ENCODE peak calls at places on chromosomes 12 and 14, in eight cellular contexts. P is psoas muscle, V is tibial artery, S is fibroblast of lung, R is BE2C, C is pancreas, A is tibial nerve, E is spleen. D is an unnamed sample.
A peak's percentile ranks its signal among the peaks of the same experiment; 100 is the strongest.

GRCh38 chr12:86389949-86390348 is 133.8 kb upstream of the MGAT4C start:
- DNase-seq in E (no peak), R (no peak), A (no peak), S (peak; percentile 51), C (no peak), V (no peak), P (no peak), D (peak; percentile 39)

GRCh38 chr12:62259311-62259992 is 752 bp upstream of the USP15 start:
- DNase-seq in R (no peak), S (no peak), C (peak; percentile 8), E (no peak), A (no peak), V (no peak), P (no peak), D (no peak)

GRCh38 chr12:53754633-53755261 is 3.0 kb upstream of the CISTR start:
- DNase-seq in P (no peak), S (peak; percentile 57), E (no peak), C (no peak), V (no peak), A (no peak), R (no peak), D (no peak)

GRCh38 chr14:96978525-96979272 is 181.5 kb downstream of the VRK1 start:
- DNase-seq in C (no peak), R (peak; percentile 66), E (no peak), P (no peak), S (no peak), V (no peak), A (no peak), D (no peak)

GRCh38 chr14:91858536-91859275 is 8.6 kb downstream of the TC2N start:
- DNase-seq in V (no peak), A (no peak), R (no peak), S (peak; percentile 57), C (no peak), E (no peak), P (no peak), D (no peak)

GRCh38 chr12:124423683-124424515 is 129.0 kb downstream of the RFLNA start:
- DNase-seq in E (no peak), V (no peak), P (no peak), C (no peak), S (no peak), R (no peak), A (no peak), D (no peak)

GRCh38 chr12:121797937-121798801 is 4.7 kb upstream of the RHOF start:
- DNase-seq in A (peak; percentile 41), V (peak; percentile 91), C (peak; percentile 68), P (peak; percentile 92), R (peak; percentile 98), E (peak; percentile 85), S (peak; percentile 74), D (no peak)

GRCh38 chr14:73726025-73726961 is 12.1 kb upstream of the PNMA1 start:
- DNase-seq in P (no peak), S (no peak), A (no peak), E (no peak), C (no peak), R (no peak), V (peak; percentile 66), D (no peak)

GRCh38 chr14:28300356-28300755 is 466.2 kb upstream of the FOXG1 start:
- DNase-seq in V (no peak), A (no peak), E (no peak), P (no peak), S (no peak), R (no peak), C (no peak), D (no peak)

GRCh38 chr12:47071241-47071852 is 8.1 kb upstream of the PCED1B start:
- DNase-seq in A (no peak), C (no peak), R (no peak), E (no peak), S (no peak), V (no peak), P (no peak), D (no peak)

GRCh38 chr14:75328575-75328974 is 49.9 kb downstream of the FOS start:
- DNase-seq in C (no peak), R (no peak), A (no peak), V (no peak), S (no peak), E (no peak), P (no peak), D (no peak)

GRCh38 chr14:20494935-20495766 is 10.2 kb upstream of the RNASE10 start:
- DNase-seq in R (no peak), C (no peak), E (no peak), V (no peak), P (no peak), A (no peak), S (peak; percentile 36), D (peak; percentile 84)

GRCh38 chr14:91019673-91020072 is 40.8 kb downstream of the RPS6KA5 start:
- DNase-seq in C (no peak), A (no peak), R (no peak), E (no peak), V (no peak), S (no peak), P (no peak), D (peak; percentile 55)

GRCh38 chr12:46547421-46548340 is 175.1 kb upstream of the SLC38A2 start:
- DNase-seq in A (no peak), V (no peak), P (no peak), R (no peak), C (no peak), S (no peak), E (no peak), D (peak; percentile 85)

GRCh38 chr12:57165741-57166140 is 18.3 kb upstream of the LRP1-AS start:
- DNase-seq in R (no peak), E (no peak), A (no peak), P (no peak), S (no peak), V (no peak), C (no peak), D (peak; percentile 43)

DNA sequence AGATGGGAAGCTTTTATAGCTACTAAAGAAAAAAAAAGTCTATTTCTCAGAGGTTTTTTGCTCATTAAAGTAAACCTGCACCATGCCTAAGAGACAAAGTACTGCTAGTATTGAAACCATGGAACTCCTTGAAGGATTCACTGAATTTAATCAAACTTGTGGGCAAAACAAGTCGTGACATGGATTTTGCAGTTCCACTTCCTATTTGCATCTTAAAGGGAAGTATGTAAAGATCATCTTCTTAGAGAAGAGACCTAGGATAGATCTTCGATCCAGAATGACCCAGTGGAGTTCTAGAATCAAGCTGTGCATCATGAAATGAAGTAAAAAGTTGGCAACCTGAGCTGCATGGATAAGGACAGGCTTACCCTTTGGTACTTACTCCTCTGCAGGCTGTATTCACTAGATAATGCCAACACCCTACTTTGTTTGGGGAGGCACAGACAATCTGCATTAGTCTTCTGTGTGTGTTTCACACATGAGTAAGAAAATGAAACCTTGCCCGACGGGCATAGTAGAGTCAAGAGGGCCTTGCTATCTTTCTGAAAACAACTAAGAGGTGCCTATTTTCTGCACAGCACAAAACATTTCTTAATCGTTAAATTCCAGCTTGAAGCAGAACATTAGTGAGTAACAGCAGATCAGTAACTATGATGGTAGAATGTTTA is 1.9 kb downstream of the GNG2 start:
- DNase-seq in E (no peak), P (no peak), V (no peak), C (no peak), S (peak; percentile 40), A (no peak), R (no peak), D (no peak)
- H3K4me3 ChIP-seq in E (peak overlapping the region; percentile 53), P (peak overlapping the region; percentile 61), V (no peak overlapping the region), C (no peak overlapping the region), S (peak overlapping the region; percentile 75), A (peak overlapping the region; percentile 57), R (peak overlapping the region; percentile 72), D (no peak overlapping the region)

GRCh38 chr12:103645202-103645601 is 58.1 kb downstream of the STAB2 start:
- DNase-seq in A (no peak), S (no peak), P (no peak), R (no peak), E (no peak), V (no peak), C (no peak), D (no peak)

GRCh38 chr12:103642240-103642864 is 55.3 kb downstream of the STAB2 start:
- DNase-seq in V (no peak), E (no peak), S (no peak), P (no peak), C (no peak), A (no peak), R (no peak), D (no peak)

GRCh38 chr12:103652808-103653207 is 65.7 kb downstream of the STAB2 start:
- DNase-seq in V (no peak), C (no peak), E (no peak), R (no peak), A (no peak), S (no peak), P (no peak), D (no peak)

DNA sequence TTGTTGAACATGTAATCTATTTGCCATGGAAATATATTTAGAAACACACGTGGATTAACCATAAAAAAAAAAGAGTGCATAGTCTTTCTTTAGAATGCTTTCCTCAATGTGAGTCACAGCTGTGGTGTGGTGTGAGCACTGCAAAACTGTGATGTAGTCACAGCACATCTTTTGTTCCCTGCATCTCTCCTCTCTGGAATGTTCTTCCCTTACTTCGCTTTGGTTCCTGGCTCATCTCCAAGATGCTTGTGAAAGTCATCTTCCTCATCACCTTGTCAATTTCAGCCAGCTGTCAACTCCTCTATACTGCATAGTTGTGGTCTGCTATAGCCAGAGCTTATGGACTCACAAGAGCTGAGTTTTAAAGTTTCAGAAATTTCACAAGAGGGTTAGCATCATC is 60.2 kb downstream of the STAB2 start:
- DNase-seq in S (peak; percentile 9), P (no peak), R (no peak), E (no peak), A (no peak), V (no peak), C (no peak), D (peak; percentile 99)
- TF ChIP-seq CTCF in S (no peak), P (no peak), R (no peak), E (no peak), A (no peak), V (no peak), C (no peak), D (no peak)

GRCh38 chr12:109377139-109377685 is 29.5 kb downstream of the MYO1H start:
- DNase-seq in S (no peak), A (no peak), C (no peak), P (no peak), R (no peak), V (no peak), E (no peak), D (no peak)
- H3K4me1 ChIP-seq in S (no peaks in the 10 kb centered on the region), A (no peaks in the 10 kb centered on the region), C (no peaks in the 10 kb centered on the region), P (no peaks in the 10 kb centered on the region), R (no peaks in the 10 kb centered on the region), V (no peaks in the 10 kb centered on the region), E (no peaks in the 10 kb centered on the region), D (no peaks in the 10 kb centered on the region)

DNA sequence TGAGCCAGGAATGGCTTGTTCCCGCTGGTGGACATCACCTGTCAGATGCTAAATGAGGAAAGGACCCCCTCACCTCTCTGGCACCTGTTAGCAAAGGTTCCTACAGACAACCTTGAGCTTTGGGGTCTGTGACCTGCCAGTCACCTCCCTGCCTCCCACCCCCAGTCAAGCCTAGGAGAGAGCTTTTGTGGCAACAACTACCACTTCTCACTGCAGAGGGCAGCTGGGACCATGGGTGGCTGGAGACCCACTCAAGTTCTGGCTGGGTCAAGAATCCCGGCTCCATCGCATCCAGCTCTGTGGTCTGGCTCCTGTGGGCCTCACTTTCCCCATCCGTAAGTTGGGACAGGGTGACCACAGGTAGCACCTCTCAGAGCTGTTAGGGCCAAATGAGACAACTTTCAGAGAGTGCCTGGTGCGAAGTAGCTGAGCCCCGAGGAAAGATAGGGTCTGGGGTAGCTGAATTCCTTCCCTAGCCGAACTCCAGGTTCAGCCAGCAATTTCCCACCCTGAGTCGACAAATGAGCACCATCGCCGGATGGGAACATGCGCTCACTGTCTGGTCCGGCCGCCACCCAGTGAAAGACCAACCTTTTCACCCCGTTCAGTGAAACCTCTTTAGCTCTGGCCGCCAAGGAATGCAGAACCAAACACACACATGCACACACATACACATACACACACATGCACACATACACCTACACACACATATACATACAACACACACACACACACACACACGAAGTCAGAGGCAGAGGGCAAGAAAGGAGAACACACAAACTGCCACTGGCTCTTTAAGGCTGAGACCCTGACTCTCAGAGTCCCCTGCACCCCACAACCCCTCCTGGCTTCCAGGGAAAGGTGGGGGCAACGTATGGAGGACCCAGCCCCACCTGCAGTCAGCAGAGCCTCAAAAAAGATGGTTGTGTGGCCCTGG is 1.9 kb downstream of the TMEM119 start:
- DNase-seq in E (no peak), R (no peak), C (no peak), P (no peak), A (no peak), S (no peak), V (no peak), D (no peak)
- H3K4me3 ChIP-seq in E (no peak overlapping the region), R (no peak overlapping the region), C (no peak overlapping the region), P (no peak overlapping the region), A (peak overlapping the region; percentile 51), S (peak overlapping the region; percentile 87), V (no peak overlapping the region), D (no peak overlapping the region)

D was measured in mammary epithelial cell.